ENCODE peak calls at places on chromosome 13, in five cellular contexts. J is H1, P is GM12878, W is HepG2, O is K562. B is an unnamed sample.

GRCh38 chr13:109684836-109685602 is 101.4 kb downstream of the IRS2 start:
- DNase-seq in J (no peak), P (no peak), W (no peak), O (no peak), B (no peak)

GRCh38 chr13:40668335-40668734 is 1.9 kb upstream of the FOXO1 start:
- DNase-seq in J (no peak), P (no peak), W (peak; percentile 54), O (peak; percentile 55), B (peak; percentile 48)

GRCh38 chr13:92951273-92951820 is 275.3 kb upstream of the GPC6 start:
- DNase-seq in J (no peak), P (no peak), W (no peak), O (no peak), B (no peak)

GRCh38 chr13:99923877-99924582 is 47.5 kb downstream of the ZIC5 start:
- DNase-seq in J (no peak), P (no peak), W (no peak), O (no peak), B (no peak)

GRCh38 chr13:103031332-103031873 is 34.8 kb downstream of the SLC10A2 start:
- DNase-seq in J (no peak), P (peak; percentile 90), W (no peak), O (no peak), B (no peak)

GRCh38 chr13:89061821-89062220 is 1390.7 kb downstream of the SLITRK5 start:
- DNase-seq in J (no peak), P (no peak), W (peak; percentile 65), O (no peak), B (no peak)

GRCh38 chr13:50684366-50684765 is 159.1 kb downstream of the DLEU7 start:
- DNase-seq in J (no peak), P (no peak), W (no peak), O (no peak), B (no peak)

GRCh38 chr13:107842562-107843180 is 372.7 kb downstream of the LIG4 start:
- DNase-seq in J (no peak), P (no peak), W (no peak), O (no peak), B (no peak)

GRCh38 chr13:29479716-29480492 is 115.6 kb downstream of the SLC7A1 start:
- DNase-seq in J (no peak), P (no peak), W (no peak), O (no peak), B (no peak)

GRCh38 chr13:59538512-59538911 is 625.2 kb downstream of the DIAPH3 start:
- DNase-seq in J (no peak), P (no peak), W (no peak), O (no peak), B (no peak)

GRCh38 chr13:98189841-98190505 is 12.9 kb upstream of the RNF113B start:
- DNase-seq in J (no peak), P (no peak), W (peak; percentile 25), O (no peak), B (no peak)

GRCh38 chr13:92739306-92739818 is 487.2 kb upstream of the GPC6 start:
- DNase-seq in J (no peak), P (no peak), W (no peak), O (no peak), B (no peak)

GRCh38 chr13:32150794-32151193 is 119.2 kb downstream of the FRY start:
- DNase-seq in J (no peak), P (no peak), W (no peak), O (no peak), B (no peak)
- TF ChIP-seq TAF1 in J (no peak), P (no peak), W (no peak), O (no peak), B (no peak)

DNA sequence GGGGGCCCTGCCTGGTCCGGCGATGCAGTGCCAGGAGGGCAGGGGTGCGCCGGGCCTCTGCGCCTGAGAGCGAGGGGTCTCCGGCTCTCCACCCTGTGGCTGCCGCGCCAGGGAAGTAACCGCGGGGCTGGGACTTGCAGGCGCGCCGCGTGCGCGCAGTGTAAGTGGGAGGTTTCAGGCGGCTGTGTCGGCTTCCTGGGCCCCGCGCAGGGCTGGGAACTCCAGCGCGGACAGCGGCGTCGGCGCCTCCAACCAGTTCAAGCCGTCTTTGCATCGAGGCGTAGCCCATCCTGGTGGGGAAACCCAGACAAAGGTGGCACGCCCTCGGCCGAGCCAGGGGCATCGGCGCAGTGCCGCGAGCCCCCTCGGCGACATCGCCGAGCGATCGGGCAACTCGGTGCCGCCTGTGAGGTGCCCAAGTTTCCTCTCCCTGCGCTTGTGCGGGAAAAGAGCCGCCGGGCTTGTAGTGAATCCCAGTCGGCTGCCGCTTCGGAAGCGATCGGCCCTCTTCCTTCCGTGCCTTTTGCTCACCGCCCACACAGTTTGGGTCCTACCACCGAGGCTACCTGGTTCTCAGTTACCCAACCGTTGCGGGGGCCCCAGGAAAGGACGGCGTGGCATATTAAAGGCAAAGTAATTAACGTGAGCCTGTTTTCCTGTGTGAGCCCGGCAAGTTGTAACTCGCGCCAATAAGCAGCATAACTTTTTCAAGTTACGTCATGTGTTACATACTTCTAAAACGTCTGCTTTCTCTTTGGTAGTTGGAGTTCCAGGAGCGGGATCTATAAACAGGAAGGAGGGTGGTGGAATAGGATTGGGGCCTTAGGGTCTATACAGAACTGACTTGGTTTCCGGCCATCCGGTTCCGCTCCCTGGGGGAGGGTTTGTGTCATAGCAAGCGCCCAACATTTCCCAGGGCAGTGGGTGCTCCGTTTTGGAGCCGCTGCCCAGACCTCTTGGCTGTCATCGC is 1.2 kb downstream of the LRCH1 start:
- DNase-seq in J (peak; percentile 54), P (no peak), W (peak; percentile 86), O (peak; percentile 52), B (peak; percentile 55)
- TF ChIP-seq POLR2AphosphoS5 in J (no peak), P (peak; percentile 71), W (peak; percentile 52), O (no peak), B (peak; percentile 59)

DNA sequence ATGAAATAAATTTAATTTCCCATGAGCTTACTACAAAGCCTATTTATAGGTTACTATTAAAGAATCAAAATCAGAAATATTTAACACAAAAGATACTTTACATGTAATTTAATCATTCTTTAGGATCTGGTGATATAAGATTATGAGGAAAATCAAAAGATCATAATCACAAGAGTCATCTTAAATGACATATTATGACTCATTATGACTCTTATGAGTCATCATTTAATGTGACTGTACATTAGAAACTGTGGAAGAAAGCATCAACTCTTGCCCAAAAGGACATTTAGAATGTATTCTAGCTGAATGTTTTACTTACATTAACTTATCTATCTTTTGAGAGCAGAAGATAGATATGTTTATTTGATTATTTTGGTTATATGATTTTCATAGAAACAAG is 458.6 kb downstream of the DCT start:
- DNase-seq in J (no peak), P (no peak), W (no peak), O (no peak), B (no peak)
- TF ChIP-seq TAF1 in J (no peak), P (no peak), W (no peak), O (no peak), B (no peak)

DNA sequence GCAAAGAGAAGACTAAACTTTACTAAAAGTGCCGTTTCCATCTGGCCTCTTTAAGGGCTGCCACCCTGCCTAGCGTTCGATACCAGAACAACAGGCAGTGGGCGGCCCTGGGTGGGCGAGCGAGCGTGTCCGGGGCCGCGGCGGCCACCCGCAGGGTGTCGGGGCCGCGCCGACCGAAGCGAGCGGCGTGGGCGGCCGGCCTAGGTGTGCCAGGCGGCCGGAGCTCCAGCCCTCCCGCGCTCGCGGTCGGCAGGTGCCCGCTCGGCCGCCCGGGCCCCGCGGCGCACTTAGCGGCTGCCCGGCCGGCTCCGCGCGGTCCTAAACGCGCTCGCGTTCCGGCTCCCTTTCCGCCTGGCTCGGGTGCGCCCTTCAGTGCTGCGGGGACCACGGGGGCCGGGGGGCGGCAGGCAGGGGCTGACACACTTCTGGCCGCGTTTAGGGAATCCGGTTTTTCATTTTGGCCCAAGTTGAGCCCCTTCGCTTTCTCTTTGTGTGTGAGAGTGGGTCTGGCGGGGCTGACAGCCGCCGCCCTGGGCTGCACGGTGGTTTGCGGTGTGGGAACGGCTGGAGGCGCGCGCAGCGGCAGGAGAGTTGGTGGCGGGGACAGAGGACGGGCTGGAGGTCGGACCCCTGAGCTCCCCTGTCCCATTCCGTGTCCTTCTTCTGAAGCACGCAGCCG is 2.9 kb downstream of the FGF9 start:
- DNase-seq in J (peak; percentile 82), P (no peak), W (no peak), O (peak; percentile 35), B (peak; percentile 65)
- TF ChIP-seq POLR2AphosphoS5 in J (no peak), P (no peak), W (no peak), O (no peak), B (no peak)

DNA sequence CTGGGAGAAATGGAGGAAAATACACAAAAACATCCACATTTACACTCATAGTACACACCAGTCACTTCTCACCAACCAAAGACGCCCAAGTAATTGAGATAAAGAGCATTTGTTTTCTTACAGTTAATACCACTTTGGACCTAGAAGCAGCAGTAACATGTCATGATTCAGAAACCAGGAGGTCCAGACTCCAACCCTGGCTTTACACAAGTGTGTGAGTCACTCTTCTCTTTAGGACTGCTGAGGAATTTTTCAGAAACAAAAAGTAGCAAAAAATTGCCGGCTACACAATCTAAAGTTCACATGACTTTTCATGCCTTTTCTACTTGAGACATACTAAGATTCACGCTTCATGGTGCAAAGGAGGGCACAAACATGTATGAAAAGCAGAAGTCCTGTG is 42.1 kb downstream of the TUBGCP3 start:
- DNase-seq in J (no peak), P (no peak), W (no peak), O (no peak), B (no peak)
- TF ChIP-seq TAF1 in J (no peak), P (no peak), W (no peak), O (no peak), B (no peak)